ENCODE peak calls at places on chromosomes 4 and X, in four cellular contexts. One of them, this sample, is unnamed. For H3K9me3 and H3K27me3, the result is how much of the 10 kb centered on the place peaks cover.

GRCh38 chr4:54586343-54586953 is 71.3 kb upstream of the KIT start:
- DNase-seq in tibial nerve: no peak
- DNase-seq in suprapubic skin: no peak
- DNase-seq in HepG2: no peak
- DNase-seq in this sample: no peak

GRCh38 chr4:96677499-96677898 is 837.6 kb downstream of the PDHA2 start:
- DNase-seq in tibial nerve: no peak
- DNase-seq in suprapubic skin: no peak
- DNase-seq in HepG2: no peak
- DNase-seq in this sample: no peak

GRCh38 chr4:82561745-82562552 is at the start of gene TMEM150C:
- DNase-seq in suprapubic skin: peak
- DNase-seq in HepG2: no peak
- DNase-seq in tibial nerve: no peak
- DNase-seq in this sample: no peak

GRCh38 chr4:153755186-153755585 is 4.6 kb downstream of the RNF175 start:
- DNase-seq in tibial nerve: no peak
- DNase-seq in HepG2: no peak
- DNase-seq in suprapubic skin: no peak
- DNase-seq in this sample: no peak

GRCh38 chr4:183422962-183423653 is 21.3 kb upstream of the CDKN2AIP start:
- DNase-seq in suprapubic skin: no peak
- DNase-seq in tibial nerve: no peak
- DNase-seq in HepG2: no peak
- DNase-seq in this sample: no peak

GRCh38 chr4:126405369-126405982 is 1090.7 kb downstream of the FAT4 start:
- DNase-seq in tibial nerve: no peak
- DNase-seq in HepG2: peak
- DNase-seq in suprapubic skin: no peak
- DNase-seq in this sample: no peak

GRCh38 chr4:6193399-6193798 is 7.0 kb downstream of the JAKMIP1 start:
- DNase-seq in HepG2: no peak
- DNase-seq in suprapubic skin: no peak
- DNase-seq in tibial nerve: no peak
- DNase-seq in this sample: no peak

GRCh38 chrX:135396109-135396508 is 25.6 kb upstream of the SMIM10L2A start:
- DNase-seq in tibial nerve: no peak
- DNase-seq in HepG2: no peak
- DNase-seq in suprapubic skin: no peak
- DNase-seq in this sample: no peak

GRCh38 chrX:9420513-9420912 is 44.3 kb upstream of the TBL1X start:
- DNase-seq in tibial nerve: no peak
- DNase-seq in HepG2: no peak
- DNase-seq in suprapubic skin: no peak
- DNase-seq in this sample: no peak

GRCh38 chr4:150462743-150463142 is 119.2 kb upstream of the MAB21L2 start:
- DNase-seq in HepG2: peak
- DNase-seq in tibial nerve: no peak
- DNase-seq in suprapubic skin: no peak
- DNase-seq in this sample: no peak

GRCh38 chr4:6263541-6264540 is 5.8 kb upstream of the WFS1 start:
- DNase-seq in tibial nerve: no peak
- DNase-seq in HepG2: peak
- DNase-seq in suprapubic skin: no peak
- DNase-seq in this sample: peak

GRCh38 chr4:128279624-128280225 is 7.9 kb downstream of the PGRMC2 start:
- DNase-seq in tibial nerve: no peak
- DNase-seq in HepG2: no peak
- DNase-seq in suprapubic skin: no peak
- DNase-seq in this sample: no peak
- H3K9me3 ChIP-seq in tibial nerve: under half
- H3K9me3 ChIP-seq in HepG2: under half
- H3K9me3 ChIP-seq in suprapubic skin: under half
- H3K9me3 ChIP-seq in this sample: under half

GRCh38 chr4:170414961-170415360 is 325.2 kb upstream of the AADAT start:
- DNase-seq in tibial nerve: no peak
- DNase-seq in suprapubic skin: no peak
- DNase-seq in HepG2: no peak
- DNase-seq in this sample: no peak

GRCh38 chr4:170423137-170423536 is 333.4 kb upstream of the AADAT start:
- DNase-seq in suprapubic skin: no peak
- DNase-seq in HepG2: no peak
- DNase-seq in tibial nerve: no peak
- DNase-seq in this sample: no peak

DNA sequence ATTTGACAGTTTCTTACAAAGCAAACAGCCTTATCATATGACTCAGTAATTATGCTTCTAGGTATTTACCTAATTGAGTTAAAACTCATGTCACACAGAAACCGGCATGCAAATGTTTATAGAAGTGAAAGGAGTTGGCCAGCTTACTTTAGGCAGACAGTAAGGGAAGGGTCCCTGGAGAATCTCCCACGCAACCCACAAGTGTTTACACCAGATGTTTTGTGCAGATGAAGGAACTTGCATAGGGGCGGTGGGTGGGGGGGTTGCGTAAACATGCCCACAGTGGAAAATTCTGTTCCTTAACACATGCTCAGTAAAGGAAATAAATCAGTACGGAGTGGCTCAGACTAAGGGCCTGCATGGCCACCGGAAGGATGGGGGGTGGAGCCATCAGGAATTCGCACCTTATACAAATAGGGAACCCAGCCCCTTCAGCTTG is 330.5 kb upstream of the AADAT start:
- DNase-seq in suprapubic skin: no peak
- DNase-seq in HepG2: no peak
- DNase-seq in tibial nerve: no peak
- DNase-seq in this sample: no peak
- TF ChIP-seq EP300 in suprapubic skin: no peak
- TF ChIP-seq EP300 in HepG2: no peak
- TF ChIP-seq EP300 in tibial nerve: no peak
- TF ChIP-seq EP300 in this sample: no peak

GRCh38 chr4:61545902-61546498 is 345.9 kb downstream of the ADGRL3 start:
- DNase-seq in HepG2: no peak
- DNase-seq in tibial nerve: no peak
- DNase-seq in suprapubic skin: no peak
- DNase-seq in this sample: no peak
- H3K27me3 ChIP-seq in HepG2: under half
- H3K27me3 ChIP-seq in tibial nerve: under half
- H3K27me3 ChIP-seq in suprapubic skin: under half
- H3K27me3 ChIP-seq in this sample: under half

GRCh38 chrX:1053072-1053471 is 159.4 kb downstream of the CRLF2 start:
- DNase-seq in tibial nerve: no peak
- DNase-seq in suprapubic skin: no peak
- DNase-seq in HepG2: no peak
- DNase-seq in this sample: no peak
- H3K9me3 ChIP-seq in tibial nerve: under half
- H3K9me3 ChIP-seq in suprapubic skin: under half
- H3K9me3 ChIP-seq in HepG2: under half
- H3K9me3 ChIP-seq in this sample: under half